ENCODE peak calls at places on chromosome 6, in five cellular contexts. T, C, G, P and M are unnamed samples.

GRCh38 chr6:52834481-52834880 is 6.1 kb downstream of the GSTA5 start:
- DNase-seq in P (no peak), C (no peak), G (no peak), T (no peak), M (no peak)

GRCh38 chr6:39892490-39893129 is 41.7 kb downstream of the MOCS1 start:
- DNase-seq in G (peak; percentile 88), T (peak; percentile 67), C (peak; percentile 79), P (peak; percentile 87), M (peak; percentile 83)

GRCh38 chr6:15861486-15861885 is 198.7 kb upstream of the DTNBP1 start:
- DNase-seq in T (no peak), G (no peak), P (no peak), C (no peak), M (no peak)

GRCh38 chr6:37547564-37548061 is 47.9 kb upstream of the CCDC167 start:
- DNase-seq in P (no peak), C (no peak), G (no peak), T (peak; percentile 60), M (peak; percentile 54)

GRCh38 chr6:3749390-3749978 is 2.0 kb downstream of the PXDC1 start:
- DNase-seq in P (peak; percentile 72), C (peak; percentile 46), T (peak; percentile 19), G (peak; percentile 79), M (no peak)

GRCh38 chr6:154410619-154411044 is 54.0 kb upstream of the IPCEF1 start:
- DNase-seq in C (peak; percentile 23), G (no peak), P (peak; percentile 61), T (peak; percentile 50), M (peak; percentile 85)

GRCh38 chr6:37483917-37484785 is 15.5 kb downstream of the CCDC167 start:
- DNase-seq in P (peak; percentile 82), C (peak; percentile 55), G (peak; percentile 86), T (peak; percentile 61), M (peak; percentile 68)

GRCh38 chr6:71602385-71602949 is 283.9 kb upstream of the RIMS1 start:
- DNase-seq in G (no peak), P (no peak), C (no peak), T (no peak), M (no peak)

GRCh38 chr6:150079604-150080003 is 10.7 kb upstream of the ULBP3 start:
- DNase-seq in C (no peak), G (no peak), T (no peak), P (no peak), M (peak; percentile 32)

GRCh38 chr6:56226946-56227879 is 20.2 kb downstream of the COL21A1 start:
- DNase-seq in P (no peak), T (no peak), G (no peak), C (no peak), M (peak; percentile 19)

GRCh38 chr6:136059308-136059707 is 190.8 kb downstream of the MTFR2 start:
- DNase-seq in G (no peak), C (no peak), P (peak; percentile 78), T (peak; percentile 47), M (no peak)

GRCh38 chr6:35708585-35708984 is 19.9 kb upstream of the FKBP5 start:
- DNase-seq in C (no peak), T (no peak), G (no peak), P (no peak), M (no peak)

GRCh38 chr6:158290659-158291058 is 21.6 kb upstream of the TULP4 start:
- DNase-seq in P (no peak), C (no peak), T (no peak), G (no peak), M (no peak)

GRCh38 chr6:155171109-155171746 is 92.6 kb upstream of the CLDN20 start:
- DNase-seq in G (no peak), C (no peak), P (peak; percentile 72), T (peak; percentile 74), M (peak; percentile 32)

GRCh38 chr6:154249499-154250298 is 106.9 kb downstream of the IPCEF1 start:
- DNase-seq in T (no peak), P (no peak), G (no peak), C (no peak), M (no peak)

GRCh38 chr6:24997905-24998304 is 62.1 kb upstream of the RIPOR2 start:
- DNase-seq in C (no peak), T (no peak), G (no peak), P (no peak), M (no peak)

GRCh38 chr6:324116-324728 is 31.9 kb downstream of the DUSP22 start:
- DNase-seq in C (no peak), T (no peak), P (peak; percentile 47), G (peak; percentile 82), M (no peak)

GRCh38 chr6:93679836-93680235 is 260.5 kb upstream of the EPHA7 start:
- DNase-seq in G (no peak), T (no peak), C (no peak), P (no peak), M (no peak)

GRCh38 chr6:53466257-53466656 is 78.6 kb downstream of the GCLC start:
- DNase-seq in T (no peak), C (no peak), P (no peak), G (no peak), M (no peak)

GRCh38 chr6:37029249-37029959 is 23.9 kb downstream of the FGD2 start:
- DNase-seq in G (peak; percentile 92), T (peak; percentile 80), C (peak; percentile 73), P (peak; percentile 87), M (peak; percentile 84)

GRCh38 chr6:30834643-30835042 is 49.7 kb upstream of the DDR1 start:
- DNase-seq in T (no peak), G (no peak), C (no peak), P (no peak), M (no peak)

GRCh38 chr6:143408151-143408786 is 42.2 kb downstream of the ADAT2 start:
- DNase-seq in P (no peak), T (no peak), C (no peak), G (no peak), M (no peak)

GRCh38 chr6:26105842-26106241 is 18.6 kb downstream of the HFE start:
- DNase-seq in G (no peak), P (no peak), T (no peak), C (no peak), M (no peak)

GRCh38 chr6:26103770-26104456 is 16.7 kb downstream of the HFE start:
- DNase-seq in C (peak; percentile 89), G (peak; percentile 89), T (peak; percentile 89), P (peak; percentile 92), M (peak; percentile 89)

GRCh38 chr6:26104457-26105108 is 17.4 kb downstream of the HFE start:
- DNase-seq in G (no peak), C (no peak), T (no peak), P (no peak), M (peak; percentile 40)

GRCh38 chr6:26105109-26105730 is 18.0 kb downstream of the HFE start:
- DNase-seq in G (no peak), C (no peak), P (no peak), T (no peak), M (no peak)

DNA sequence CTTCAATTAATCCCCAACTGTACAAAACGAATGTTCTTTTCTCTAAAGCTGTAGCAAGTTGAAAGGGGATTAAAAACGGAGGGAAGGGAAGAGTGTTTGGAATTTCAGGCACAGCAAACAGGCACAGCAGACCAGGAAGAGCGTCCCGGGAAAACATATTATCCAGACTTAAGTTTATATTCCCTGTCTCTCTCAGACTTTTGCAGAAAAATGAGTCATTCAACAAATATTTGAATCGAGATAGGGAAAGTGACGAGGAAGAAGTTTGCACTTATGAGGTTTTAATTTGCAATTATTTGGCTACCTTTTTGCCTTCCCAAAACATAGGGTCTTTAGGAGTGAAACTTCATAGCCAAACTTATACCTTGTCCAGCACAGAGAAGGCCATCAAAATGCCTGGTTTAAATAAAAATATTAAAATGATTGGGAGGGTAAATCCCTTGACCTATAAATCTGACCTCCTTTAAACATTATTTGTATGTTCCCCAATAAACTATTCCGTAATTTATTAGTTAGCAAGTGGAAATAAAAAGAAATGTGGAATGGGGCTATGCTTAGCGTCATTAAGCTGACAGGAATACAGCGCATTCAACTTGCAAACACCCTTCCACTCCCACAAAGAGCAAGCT is 16.0 kb downstream of the HFE start:
- DNase-seq in G (no peak), P (no peak), T (no peak), C (no peak), M (no peak)
- H3K4me3 ChIP-seq in G (peak overlapping the region; percentile 40), P (peak overlapping the region; percentile 63), T (no peak overlapping the region), C (no peak overlapping the region), M (peak overlapping the region; percentile 48)

DNA sequence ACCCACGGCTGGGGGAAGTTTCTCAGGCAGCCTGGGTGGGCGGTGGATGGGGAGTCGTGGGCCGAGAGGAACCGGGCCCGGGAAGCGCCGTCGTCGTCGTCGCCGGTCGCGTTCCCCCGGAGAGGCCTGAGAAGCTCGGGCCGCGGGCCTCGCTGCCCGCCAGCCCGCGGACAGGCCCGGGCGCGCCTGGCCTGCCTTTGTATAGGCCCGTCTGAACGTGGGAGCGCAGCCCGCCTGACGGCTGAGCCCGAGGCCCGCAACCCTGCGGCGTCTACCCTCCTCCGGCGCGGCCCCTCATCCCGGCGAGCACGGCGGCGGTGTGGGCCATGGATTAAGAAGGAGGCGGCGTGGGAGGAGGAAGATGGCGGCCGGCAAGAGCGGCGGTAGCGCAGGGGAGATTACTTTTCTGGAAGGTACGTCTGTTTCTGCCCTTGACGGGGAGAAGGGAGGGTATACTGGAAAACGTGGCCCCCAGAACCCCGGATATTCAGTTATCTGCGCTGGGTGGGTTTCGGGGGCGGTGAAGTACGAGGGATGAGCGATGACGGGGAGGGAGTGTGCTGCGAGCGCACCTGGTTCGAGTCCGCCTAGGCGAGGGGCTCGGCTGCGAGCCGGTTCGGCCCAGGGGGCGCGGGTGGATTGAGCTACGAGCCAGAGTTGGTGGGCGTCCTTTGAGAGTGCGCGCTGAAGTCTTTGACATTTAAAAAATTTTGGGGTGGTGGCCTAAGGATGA is 650 bp downstream of the SENP6 start:
- DNase-seq in P (peak; percentile 80), T (peak; percentile 35), G (peak; percentile 92), C (peak; percentile 45), M (peak; percentile 58)
- H3K27ac ChIP-seq in P (peak overlapping the region; percentile 96), T (peak overlapping the region; percentile 87), G (peak overlapping the region; percentile 99), C (peak overlapping the region; percentile 90), M (peak overlapping the region; percentile 97)

DNA sequence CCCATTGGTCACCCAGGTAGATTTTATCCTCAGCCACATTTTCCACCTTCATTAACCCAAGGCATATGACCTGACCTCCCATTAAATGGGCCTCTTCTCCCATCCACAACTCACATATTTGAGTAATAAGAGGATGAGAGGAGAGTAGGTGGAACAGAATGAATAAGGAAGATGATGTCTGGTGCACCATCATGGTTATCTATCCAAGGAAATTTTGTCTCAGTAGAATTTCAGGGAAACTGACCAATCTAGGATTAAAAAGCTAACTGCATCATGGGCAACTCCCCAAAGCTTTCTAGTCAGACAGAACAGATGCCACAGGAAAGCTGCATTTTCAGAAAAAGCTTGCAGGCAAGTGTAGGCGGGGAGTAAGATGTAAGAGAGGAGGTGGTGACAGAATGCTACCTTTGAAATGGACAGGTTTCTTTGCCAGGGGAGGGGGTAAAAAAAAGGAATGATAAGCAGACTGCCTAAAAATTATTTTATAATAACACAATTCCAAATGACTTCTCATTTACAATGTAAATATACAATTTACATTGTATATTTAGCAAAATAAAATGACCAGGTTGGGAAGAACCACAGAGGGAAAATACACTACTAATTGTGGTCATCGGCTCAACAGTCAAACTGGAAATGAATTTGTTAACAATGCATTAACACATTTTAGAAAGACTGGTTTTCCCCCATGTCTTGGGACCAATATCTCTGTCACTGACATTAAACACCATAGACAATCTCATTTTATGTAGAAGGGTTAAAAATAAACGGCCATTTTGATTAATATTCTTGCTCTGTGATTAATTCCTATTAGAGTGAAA is 15.2 kb downstream of the NHSL1 start:
- DNase-seq in T (no peak), C (no peak), P (no peak), G (no peak), M (no peak)
- H3K4me1 ChIP-seq in T (no peaks in the 10 kb centered on the region), C (peaks cover 36% of the 10 kb centered on the region), P (peaks cover 4% of the 10 kb centered on the region), G (no peaks in the 10 kb centered on the region), M (peaks cover 11% of the 10 kb centered on the region)

GRCh38 chr6:161152527-161152862 is 121.4 kb downstream of the AGPAT4 start:
- DNase-seq in G (peak; percentile 59), T (no peak), C (no peak), P (no peak), M (no peak)
- H3K4me3 ChIP-seq in G (no peak overlapping the region), T (no peak overlapping the region), C (no peak overlapping the region), P (no peak overlapping the region), M (no peak overlapping the region)

GRCh38 chr6:13812359-13812642 is 2.1 kb downstream of the MCUR1 start:
- DNase-seq in C (no peak), T (no peak), P (no peak), G (no peak), M (no peak)
- H3K27ac ChIP-seq in C (no peak overlapping the region), T (no peak overlapping the region), P (no peak overlapping the region), G (no peak overlapping the region), M (no peak overlapping the region)